ENCODE peak calls at places on chromosome 16, in six cellular contexts. S, E, N, V, D and U are unnamed samples. For H3K4me1, the result is how much of the 10 kb centered on the place peaks cover.

GRCh38 chr16:68298907-68299515 is 11.7 kb downstream of the SLC7A6OS start:
- DNase-seq in S (no peak), E (peak), N (peak), V (no peak), D (no peak), U (no peak)

GRCh38 chr16:81723098-81723723 is 55.9 kb upstream of the PLCG2 start:
- DNase-seq in S (no peak), E (peak), N (no peak), V (peak), D (no peak), U (no peak)

GRCh38 chr16:13109171-13109570 is 207.8 kb downstream of the SHISA9 start:
- DNase-seq in S (no peak), E (no peak), N (no peak), V (no peak), D (no peak), U (no peak)

GRCh38 chr16:17777461-17777863 is 306.7 kb upstream of the XYLT1 start:
- DNase-seq in S (no peak), E (no peak), N (no peak), V (no peak), D (peak), U (no peak)

GRCh38 chr16:58843675-58844074 is 109.6 kb upstream of the GOT2 start:
- DNase-seq in S (no peak), E (no peak), N (no peak), V (no peak), D (no peak), U (no peak)

GRCh38 chr16:20320592-20320991 is 6.7 kb downstream of the GP2 start:
- DNase-seq in S (no peak), E (no peak), N (no peak), V (no peak), D (no peak), U (no peak)

GRCh38 chr16:52578829-52579193 is 31.9 kb upstream of the TOX3 start:
- DNase-seq in S (no peak), E (no peak), N (no peak), V (no peak), D (no peak), U (no peak)

GRCh38 chr16:20612551-20613470 is 36.6 kb upstream of the ACSM2B start:
- DNase-seq in S (peak), E (peak), N (peak), V (no peak), D (no peak), U (peak)

GRCh38 chr16:50467943-50468748 is 80.0 kb upstream of the NKD1 start:
- DNase-seq in S (no peak), E (peak), N (no peak), V (no peak), D (peak), U (peak)

GRCh38 chr16:12271006-12271405 is 294.5 kb downstream of the SNX29 start:
- DNase-seq in S (no peak), E (peak), N (no peak), V (no peak), D (peak), U (no peak)

GRCh38 chr16:27920391-27920891 is 143.1 kb downstream of the GSG1L start:
- DNase-seq in S (no peak), E (no peak), N (no peak), V (no peak), D (peak), U (no peak)

GRCh38 chr16:19696312-19696711 is 21.7 kb downstream of the KNOP1 start:
- DNase-seq in S (no peak), E (peak), N (peak), V (peak), D (no peak), U (peak)

GRCh38 chr16:1674751-1675664 is 3.1 kb upstream of the JPT2 start:
- DNase-seq in S (no peak), E (no peak), N (no peak), V (no peak), D (peak), U (no peak)

GRCh38 chr16:57500578-57501111 is 14.4 kb upstream of the DOK4 start:
- DNase-seq in S (no peak), E (peak), N (no peak), V (no peak), D (no peak), U (peak)

DNA sequence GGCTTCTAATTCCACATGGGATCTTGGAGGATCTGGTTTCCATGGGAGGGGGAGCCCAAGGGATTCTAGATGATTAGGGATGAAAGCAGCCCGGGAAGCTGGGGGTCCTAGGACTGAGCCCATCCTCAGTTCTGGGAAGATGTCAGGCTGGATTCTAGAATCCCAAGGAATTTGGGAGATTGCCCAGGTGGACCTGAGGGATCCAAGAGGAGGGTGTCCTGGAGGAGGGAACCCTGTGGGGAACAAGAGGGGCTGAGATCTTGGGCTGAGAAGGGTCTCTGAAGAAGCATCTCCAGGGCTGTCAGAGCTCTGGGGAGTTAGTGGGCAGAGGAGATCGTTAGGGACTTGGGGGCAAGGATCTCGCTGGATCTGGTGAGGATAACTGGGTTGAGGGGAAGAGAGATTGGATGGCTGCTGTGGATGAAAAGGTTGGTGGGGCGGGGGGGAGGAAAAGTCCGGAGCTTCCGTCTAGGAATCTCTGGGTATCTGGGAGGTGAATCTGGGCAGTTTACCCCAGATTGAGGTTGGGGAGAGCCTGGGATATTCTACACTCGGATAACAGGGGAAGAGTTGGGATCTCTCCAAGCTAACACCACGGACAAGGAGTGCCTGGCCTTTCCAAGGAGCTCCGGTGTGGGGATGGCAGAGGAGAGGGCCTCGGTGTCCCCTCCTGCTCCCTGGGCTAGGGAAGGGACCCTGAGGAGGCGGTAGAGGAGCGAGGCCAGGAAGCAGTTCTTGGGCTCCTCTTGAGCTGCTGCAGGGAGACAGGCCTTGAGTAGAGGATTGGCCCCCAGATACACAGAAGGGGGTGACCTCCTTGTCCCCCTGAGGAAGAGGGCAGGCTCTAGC is 1.6 kb downstream of the FBXL19 start:
- DNase-seq in S (peak), E (no peak), N (no peak), V (no peak), D (peak), U (no peak)
- H3K27ac ChIP-seq in S (no peak), E (peak), N (no peak), V (no peak), D (no peak), U (peak)

GRCh38 chr16:85319984-85320440 is 207.7 kb upstream of the CIBAR2 start:
- DNase-seq in S (no peak), E (no peak), N (no peak), V (no peak), D (no peak), U (no peak)

GRCh38 chr16:85320677-85321385 is 208.6 kb upstream of the CIBAR2 start:
- DNase-seq in S (no peak), E (no peak), N (no peak), V (no peak), D (no peak), U (no peak)

GRCh38 chr16:85317704-85318103 is 205.4 kb upstream of the CIBAR2 start:
- DNase-seq in S (peak), E (peak), N (no peak), V (no peak), D (no peak), U (no peak)

GRCh38 chr16:85316944-85317343 is 204.7 kb upstream of the CIBAR2 start:
- DNase-seq in S (no peak), E (peak), N (no peak), V (no peak), D (no peak), U (no peak)

GRCh38 chr16:85319208-85319983 is 207.1 kb upstream of the CIBAR2 start:
- DNase-seq in S (no peak), E (no peak), N (no peak), V (no peak), D (no peak), U (no peak)
- H3K4me1 ChIP-seq in S (under half), E (half or more), N (half or more), V (under half), D (under half), U (under half)

GRCh38 chr16:23131036-23131435 is 18.2 kb downstream of the USP31 start:
- DNase-seq in S (no peak), E (no peak), N (no peak), V (no peak), D (no peak), U (no peak)

GRCh38 chr16:23134274-23134673 is 15.0 kb downstream of the USP31 start:
- DNase-seq in S (no peak), E (peak), N (no peak), V (no peak), D (no peak), U (no peak)

GRCh38 chr16:23132921-23133532 is 16.2 kb downstream of the USP31 start:
- DNase-seq in S (no peak), E (no peak), N (no peak), V (no peak), D (no peak), U (no peak)

GRCh38 chr16:23131436-23131835 is 17.8 kb downstream of the USP31 start:
- DNase-seq in S (no peak), E (no peak), N (no peak), V (no peak), D (no peak), U (no peak)

GRCh38 chr16:23131841-23132576 is 17.2 kb downstream of the USP31 start:
- DNase-seq in S (no peak), E (no peak), N (no peak), V (no peak), D (no peak), U (no peak)
- H3K4me3 ChIP-seq in S (no peak), E (no peak), N (peak), V (no peak), D (no peak), U (no peak)

GRCh38 chr16:74521691-74522090 is 85.2 kb downstream of the GLG1 start:
- DNase-seq in S (no peak), E (no peak), N (no peak), V (no peak), D (peak), U (no peak)

DNA sequence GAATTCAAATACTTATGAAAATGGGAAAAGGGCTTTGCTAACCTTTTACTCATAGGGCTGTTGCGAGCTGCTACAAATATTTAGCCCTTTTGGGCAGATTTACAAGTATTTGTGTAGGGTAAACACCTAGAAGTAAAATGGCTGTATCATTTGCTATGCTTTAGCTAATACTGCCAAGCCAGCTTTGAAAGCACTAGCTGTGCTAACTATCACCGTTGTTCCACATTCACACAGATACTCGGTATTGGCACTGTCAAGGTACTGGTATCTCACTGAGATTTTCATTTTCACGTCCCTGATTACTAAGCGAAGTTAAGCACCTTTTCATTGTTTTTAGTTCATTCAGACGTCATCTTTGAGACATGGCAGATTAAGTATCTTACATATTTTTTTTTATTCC is 84.8 kb downstream of the GLG1 start:
- DNase-seq in S (no peak), E (no peak), N (no peak), V (no peak), D (no peak), U (no peak)
- H3K27ac ChIP-seq in S (no peak), E (no peak), N (no peak), V (no peak), D (no peak), U (no peak)

GRCh38 chr16:89317729-89318429 is 100.4 kb downstream of the ZNF778 start:
- DNase-seq in S (peak), E (no peak), N (no peak), V (no peak), D (no peak), U (peak)

GRCh38 chr16:89315791-89316581 is 98.5 kb downstream of the ZNF778 start:
- DNase-seq in S (peak), E (no peak), N (no peak), V (peak), D (no peak), U (peak)

GRCh38 chr16:89318430-89318758 is 100.9 kb downstream of the ZNF778 start:
- DNase-seq in S (peak), E (no peak), N (no peak), V (no peak), D (no peak), U (peak)

GRCh38 chr16:89316701-89317100 is 99.2 kb downstream of the ZNF778 start:
- DNase-seq in S (no peak), E (no peak), N (no peak), V (no peak), D (no peak), U (no peak)

GRCh38 chr16:89317101-89317671 is 99.7 kb downstream of the ZNF778 start:
- DNase-seq in S (peak), E (no peak), N (no peak), V (no peak), D (no peak), U (no peak)
- H3K4me1 ChIP-seq in S (under half), E (half or more), N (half or more), V (half or more), D (under half), U (under half)

GRCh38 chr16:67198238-67198734 is 645 bp upstream of the ELMO3 start:
- DNase-seq in S (peak), E (peak), N (no peak), V (no peak), D (peak), U (peak)

GRCh38 chr16:67199011-67199807 is at the start of gene ELMO3:
- DNase-seq in S (peak), E (peak), N (no peak), V (no peak), D (peak), U (peak)

GRCh38 chr16:67201411-67202345 is 2.7 kb downstream of the ELMO3 start:
- DNase-seq in S (no peak), E (no peak), N (no peak), V (no peak), D (no peak), U (peak)

GRCh38 chr16:67200491-67200890 is 1.6 kb downstream of the ELMO3 start:
- DNase-seq in S (peak), E (no peak), N (no peak), V (no peak), D (no peak), U (peak)

DNA sequence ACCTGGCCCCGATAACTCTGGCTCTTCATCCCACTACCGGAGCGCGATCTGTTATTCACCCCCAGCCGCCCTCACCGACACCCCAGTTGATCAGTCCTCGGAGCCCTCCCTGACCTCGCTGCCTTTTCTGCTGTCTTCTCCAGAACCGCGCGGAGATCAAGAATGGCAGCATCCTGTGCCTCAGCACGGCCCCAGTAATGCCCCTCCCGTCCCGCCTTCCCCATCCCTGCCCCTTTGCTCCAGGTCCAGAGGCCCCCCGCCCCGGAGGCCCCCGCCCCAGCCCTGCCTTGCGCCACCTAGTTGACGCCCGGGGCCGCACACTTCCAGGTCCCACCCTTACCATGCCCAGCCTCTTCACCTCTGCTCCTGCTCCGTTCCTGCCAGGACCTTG is 872 bp downstream of the ELMO3 start:
- DNase-seq in S (peak), E (no peak), N (no peak), V (no peak), D (peak), U (peak)
- H3K4me3 ChIP-seq in S (peak), E (peak), N (no peak), V (no peak), D (no peak), U (peak)

DNA sequence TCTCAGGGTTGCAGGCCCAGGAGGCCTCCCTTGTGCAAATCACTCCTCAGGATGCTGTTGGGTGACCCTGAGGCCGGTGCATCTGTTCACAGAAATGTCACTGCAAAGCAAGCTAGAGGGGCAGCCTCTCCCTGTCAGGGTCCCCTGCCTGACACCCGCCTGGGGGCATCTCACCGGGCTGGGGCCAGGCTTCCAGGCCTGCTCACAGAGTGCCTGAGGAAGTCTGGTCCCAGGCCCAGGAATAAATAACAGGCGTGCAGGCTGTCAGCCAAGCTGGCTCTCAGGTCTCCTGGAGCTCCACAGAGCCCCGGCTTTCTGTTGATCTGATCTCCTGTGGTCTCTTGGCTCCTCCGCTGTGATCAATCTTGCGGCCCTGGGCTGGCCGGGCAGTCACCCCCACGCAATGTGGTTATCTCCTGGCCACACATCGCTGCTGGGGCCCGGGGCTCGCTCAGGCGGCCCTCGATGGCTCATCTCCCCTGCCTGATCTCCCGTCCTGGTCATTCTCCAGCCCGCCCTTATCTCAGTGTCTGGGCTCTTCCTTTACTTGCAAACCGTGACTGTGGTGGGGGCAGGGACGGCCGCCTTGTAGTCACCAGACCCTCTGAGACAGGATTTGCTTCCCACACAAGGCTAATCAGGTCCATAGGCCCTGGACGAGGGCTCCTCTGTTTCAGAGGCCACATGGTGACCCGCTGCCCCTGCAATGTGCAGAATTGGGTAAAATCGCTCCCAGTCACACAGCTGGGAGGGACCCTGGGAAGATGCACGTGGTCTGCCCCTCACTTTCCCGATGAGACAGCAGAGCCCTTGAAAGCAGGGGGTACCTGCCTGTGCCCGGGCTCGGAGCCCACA is 231.2 kb upstream of the GSE1 start:
- DNase-seq in S (peak), E (no peak), N (no peak), V (no peak), D (no peak), U (no peak)
- H3K27ac ChIP-seq in S (no peak), E (no peak), N (no peak), V (no peak), D (peak), U (peak)

GRCh38 chr16:75105306-75106061 is 11.1 kb downstream of the LDHD start:
- DNase-seq in S (no peak), E (no peak), N (no peak), V (no peak), D (peak), U (peak)
- H3K4me1 ChIP-seq in S (under half), E (under half), N (half or more), V (half or more), D (under half), U (under half)